ENCODE peak calls at places on chromosomes 6 and 20, in nine cellular contexts. One of them, this sample, is unnamed.

GRCh38 chr20:19993937-19994667 is 23.1 kb upstream of the NAA20 start:
- DNase-seq in anterior cingulate cortex: no peak
- DNase-seq in GM03348: peak
- DNase-seq in memory B cell: no peak
- DNase-seq in posterior vena cava: no peak
- DNase-seq in NCI-H1694 treated with DMSO at 0.1 percent for 48 hours: no peak
- DNase-seq in stomach: no peak
- DNase-seq in glutamatergic neuron: no peak
- DNase-seq in brain microvascular endothelial cell: peak
- DNase-seq in this sample: no peak

GRCh38 chr20:17530716-17531536 is at the start of gene BFSP1:
- DNase-seq in brain microvascular endothelial cell: peak
- DNase-seq in NCI-H1694 treated with DMSO at 0.1 percent for 48 hours: no peak
- DNase-seq in memory B cell: peak
- DNase-seq in glutamatergic neuron: peak
- DNase-seq in anterior cingulate cortex: no peak
- DNase-seq in GM03348: peak
- DNase-seq in stomach: peak
- DNase-seq in posterior vena cava: peak
- DNase-seq in this sample: peak

GRCh38 chr20:19737025-19737424 is 21.0 kb upstream of the RIN2 start:
- DNase-seq in GM03348: peak
- DNase-seq in posterior vena cava: no peak
- DNase-seq in brain microvascular endothelial cell: peak
- DNase-seq in memory B cell: no peak
- DNase-seq in stomach: no peak
- DNase-seq in NCI-H1694 treated with DMSO at 0.1 percent for 48 hours: no peak
- DNase-seq in glutamatergic neuron: no peak
- DNase-seq in anterior cingulate cortex: no peak
- DNase-seq in this sample: no peak

GRCh38 chr6:14772188-14772587 is 473.7 kb upstream of the JARID2 start:
- DNase-seq in posterior vena cava: no peak
- DNase-seq in GM03348: no peak
- DNase-seq in brain microvascular endothelial cell: no peak
- DNase-seq in glutamatergic neuron: no peak
- DNase-seq in anterior cingulate cortex: no peak
- DNase-seq in stomach: no peak
- DNase-seq in memory B cell: no peak
- DNase-seq in NCI-H1694 treated with DMSO at 0.1 percent for 48 hours: no peak
- DNase-seq in this sample: no peak

GRCh38 chr6:156976144-156977088 is 199.2 kb downstream of the ARID1B start:
- DNase-seq in stomach: no peak
- DNase-seq in memory B cell: no peak
- DNase-seq in posterior vena cava: no peak
- DNase-seq in anterior cingulate cortex: no peak
- DNase-seq in glutamatergic neuron: no peak
- DNase-seq in GM03348: peak
- DNase-seq in NCI-H1694 treated with DMSO at 0.1 percent for 48 hours: no peak
- DNase-seq in brain microvascular endothelial cell: no peak
- DNase-seq in this sample: no peak

GRCh38 chr20:22821081-22821480 is 214.0 kb upstream of the SSTR4 start:
- DNase-seq in NCI-H1694 treated with DMSO at 0.1 percent for 48 hours: no peak
- DNase-seq in stomach: no peak
- DNase-seq in GM03348: no peak
- DNase-seq in glutamatergic neuron: no peak
- DNase-seq in posterior vena cava: no peak
- DNase-seq in brain microvascular endothelial cell: no peak
- DNase-seq in memory B cell: no peak
- DNase-seq in anterior cingulate cortex: no peak
- DNase-seq in this sample: no peak

GRCh38 chr20:2559641-2560040 is 23.3 kb downstream of the TMC2 start:
- DNase-seq in anterior cingulate cortex: no peak
- DNase-seq in posterior vena cava: no peak
- DNase-seq in glutamatergic neuron: no peak
- DNase-seq in memory B cell: no peak
- DNase-seq in brain microvascular endothelial cell: no peak
- DNase-seq in NCI-H1694 treated with DMSO at 0.1 percent for 48 hours: no peak
- DNase-seq in GM03348: no peak
- DNase-seq in stomach: no peak
- DNase-seq in this sample: no peak

GRCh38 chr20:11350126-11351005 is 567.3 kb upstream of the BTBD3 start:
- DNase-seq in brain microvascular endothelial cell: no peak
- DNase-seq in glutamatergic neuron: no peak
- DNase-seq in NCI-H1694 treated with DMSO at 0.1 percent for 48 hours: no peak
- DNase-seq in posterior vena cava: no peak
- DNase-seq in stomach: no peak
- DNase-seq in GM03348: peak
- DNase-seq in anterior cingulate cortex: no peak
- DNase-seq in memory B cell: no peak
- DNase-seq in this sample: no peak

GRCh38 chr6:156777866-156778614 is 862 bp downstream of the ARID1B start:
- DNase-seq in anterior cingulate cortex: peak
- DNase-seq in stomach: peak
- DNase-seq in NCI-H1694 treated with DMSO at 0.1 percent for 48 hours: no peak
- DNase-seq in memory B cell: peak
- DNase-seq in brain microvascular endothelial cell: peak
- DNase-seq in GM03348: peak
- DNase-seq in glutamatergic neuron: peak
- DNase-seq in posterior vena cava: peak
- DNase-seq in this sample: peak

GRCh38 chr6:3838992-3839867 is 9.9 kb upstream of the FAM50B start:
- DNase-seq in stomach: no peak
- DNase-seq in brain microvascular endothelial cell: no peak
- DNase-seq in memory B cell: no peak
- DNase-seq in NCI-H1694 treated with DMSO at 0.1 percent for 48 hours: no peak
- DNase-seq in GM03348: no peak
- DNase-seq in posterior vena cava: no peak
- DNase-seq in anterior cingulate cortex: no peak
- DNase-seq in glutamatergic neuron: no peak
- DNase-seq in this sample: no peak

GRCh38 chr20:61558726-61559125 is 306.7 kb downstream of the CDH4 start:
- DNase-seq in brain microvascular endothelial cell: no peak
- DNase-seq in posterior vena cava: peak
- DNase-seq in glutamatergic neuron: no peak
- DNase-seq in NCI-H1694 treated with DMSO at 0.1 percent for 48 hours: no peak
- DNase-seq in memory B cell: no peak
- DNase-seq in anterior cingulate cortex: no peak
- DNase-seq in stomach: no peak
- DNase-seq in GM03348: peak
- DNase-seq in this sample: no peak

GRCh38 chr20:10540636-10541493 is 105.8 kb downstream of the SLX4IP start:
- DNase-seq in GM03348: peak
- DNase-seq in brain microvascular endothelial cell: peak
- DNase-seq in posterior vena cava: no peak
- DNase-seq in glutamatergic neuron: no peak
- DNase-seq in stomach: no peak
- DNase-seq in anterior cingulate cortex: no peak
- DNase-seq in memory B cell: no peak
- DNase-seq in NCI-H1694 treated with DMSO at 0.1 percent for 48 hours: no peak
- DNase-seq in this sample: no peak

This sample was measured in aorta.